ENCODE peak calls at places on chromosomes 6 and 20, in ten cellular contexts. S, U, T, E, K, P, Z, Y, G and X are unnamed samples.

GRCh38 chr6:17986656-17987575 is 519 bp downstream of the KIF13A start:
- DNase-seq in P (peak), Y (peak), G (peak), S (peak), K (peak), U (peak), Z (peak), E (peak), T (peak), X (no peak)

GRCh38 chr6:37830225-37830624 is 10.7 kb downstream of the ZFAND3 start:
- DNase-seq in K (no peak), E (no peak), Y (no peak), G (no peak), P (no peak), U (no peak), T (no peak), S (no peak), Z (peak), X (no peak)

GRCh38 chr20:63152322-63153253 is 63.3 kb downstream of the YTHDF1 start:
- DNase-seq in U (no peak), Z (no peak), S (no peak), T (no peak), G (no peak), Y (no peak), E (no peak), P (no peak), K (no peak), X (no peak)

GRCh38 chr20:35615667-35616464 is at the start of gene SPAG4:
- DNase-seq in Z (peak), P (peak), K (peak), Y (peak), G (peak), T (no peak), S (peak), E (peak), U (peak), X (no peak)

GRCh38 chr6:136503303-136503702 is 46.9 kb downstream of the MAP7 start:
- DNase-seq in U (no peak), S (no peak), T (no peak), G (no peak), Z (no peak), E (no peak), K (no peak), P (no peak), Y (no peak), X (no peak)

GRCh38 chr20:32112862-32113261 is 3.3 kb downstream of the TM9SF4 start:
- DNase-seq in K (peak), S (no peak), Z (no peak), E (no peak), P (no peak), U (peak), T (no peak), G (no peak), Y (no peak), X (peak)

GRCh38 chr6:3392930-3393575 is 63.8 kb downstream of the SLC22A23 start:
- DNase-seq in Z (no peak), E (no peak), U (no peak), T (no peak), P (no peak), K (no peak), G (no peak), Y (no peak), S (no peak), X (no peak)

GRCh38 chr6:142900467-142900961 is 44.5 kb downstream of the HIVEP2 start:
- DNase-seq in Z (no peak), S (peak), T (peak), G (no peak), E (no peak), K (no peak), Y (no peak), P (no peak), U (peak), X (no peak)

GRCh38 chr20:57860576-57860975 is 150.8 kb upstream of the PMEPA1 start:
- DNase-seq in K (no peak), Y (no peak), T (no peak), Z (no peak), P (no peak), E (no peak), G (no peak), U (no peak), S (no peak), X (no peak)

GRCh38 chr20:37449276-37449675 is 71.8 kb upstream of the NNAT start:
- DNase-seq in T (no peak), G (no peak), E (no peak), P (no peak), Z (no peak), U (no peak), K (no peak), Y (no peak), S (no peak), X (no peak)

GRCh38 chr6:99330159-99330558 is 19.3 kb downstream of the FAXC start:
- DNase-seq in S (peak), Z (peak), K (peak), G (peak), E (peak), Y (peak), U (no peak), P (peak), T (peak), X (peak)

GRCh38 chr6:143449731-143450452 is 603 bp downstream of the ADAT2 start:
- DNase-seq in E (peak), P (peak), T (peak), K (no peak), S (peak), U (no peak), Y (peak), G (peak), Z (peak), X (peak)

GRCh38 chr6:45900808-45901752 is 114.6 kb downstream of the CLIC5 start:
- DNase-seq in U (no peak), P (no peak), Z (no peak), T (peak), G (no peak), S (no peak), K (no peak), Y (no peak), E (no peak), X (peak)

GRCh38 chr20:61191096-61191495 is 61.0 kb upstream of the CDH4 start:
- DNase-seq in G (no peak), T (no peak), Y (no peak), K (no peak), E (no peak), P (no peak), S (no peak), U (no peak), Z (no peak), X (no peak)

GRCh38 chr6:247353-247752 is 44.9 kb upstream of the DUSP22 start:
- DNase-seq in G (no peak), T (no peak), Z (no peak), E (no peak), U (no peak), S (no peak), K (no peak), Y (no peak), P (no peak), X (no peak)

GRCh38 chr6:4656106-4656505 is 120.1 kb upstream of the CDYL start:
- DNase-seq in K (no peak), P (no peak), E (no peak), Z (no peak), U (no peak), T (no peak), Y (no peak), S (no peak), G (no peak), X (no peak)

GRCh38 chr20:49210101-49210749 is 9.0 kb upstream of the DDX27 start:
- DNase-seq in Y (no peak), U (no peak), E (no peak), P (no peak), K (no peak), T (peak), S (no peak), Z (no peak), G (no peak), X (no peak)

GRCh38 chr6:14732845-14733757 is 512.8 kb upstream of the JARID2 start:
- DNase-seq in E (no peak), S (peak), T (peak), U (no peak), G (peak), K (no peak), Y (no peak), Z (no peak), P (peak), X (peak)

GRCh38 chr20:49297605-49298530 is 20.0 kb upstream of the ZNFX1 start:
- DNase-seq in E (no peak), Z (no peak), U (no peak), T (no peak), P (no peak), G (no peak), Y (no peak), K (peak), S (no peak), X (no peak)

DNA sequence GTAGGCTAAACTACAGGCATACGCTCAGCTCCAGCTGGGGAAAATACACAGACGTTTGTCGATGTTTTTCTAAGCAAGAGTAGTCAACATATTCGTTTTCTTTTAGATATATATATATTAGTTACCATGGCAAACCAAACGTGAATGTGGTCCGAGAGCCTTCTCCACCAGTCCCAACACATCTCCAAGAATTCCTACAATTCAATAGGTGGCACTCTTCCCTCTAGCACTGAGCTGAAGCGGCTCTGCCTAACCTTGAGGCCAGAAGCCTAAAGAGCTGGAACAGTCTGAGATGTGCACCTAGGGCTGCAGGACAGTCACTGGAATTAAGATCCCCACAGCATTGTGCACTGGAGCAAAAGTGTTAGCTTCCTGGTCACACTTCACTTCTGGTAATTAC is 70.3 kb upstream of the BEND3 start:
- DNase-seq in Z (no peak), E (peak), S (peak), K (peak), T (no peak), G (peak), U (no peak), Y (no peak), P (no peak), X (peak)
- TF ChIP-seq CTCF in Z (no peak), E (peak), S (peak), K (no peak), T (no peak), G (peak), U (peak), Y (no peak), P (no peak), X (peak)

GRCh38 chr6:39929039-39929732 is 5.1 kb downstream of the MOCS1 start:
- DNase-seq in S (no peak), U (no peak), Z (no peak), K (no peak), P (no peak), Y (no peak), T (peak), G (no peak), E (peak), X (no peak)

GRCh38 chr6:39926668-39927067 is 7.6 kb downstream of the MOCS1 start:
- DNase-seq in K (no peak), T (no peak), U (no peak), S (peak), E (no peak), Y (no peak), G (no peak), P (no peak), Z (no peak), X (peak)

GRCh38 chr6:39925191-39925930 is 8.9 kb downstream of the MOCS1 start:
- DNase-seq in Z (no peak), E (no peak), T (no peak), U (no peak), K (no peak), S (no peak), Y (no peak), G (no peak), P (no peak), X (no peak)

GRCh38 chr6:39925931-39926290 is 8.4 kb downstream of the MOCS1 start:
- DNase-seq in Z (no peak), P (no peak), U (no peak), S (no peak), G (no peak), E (no peak), K (no peak), Y (no peak), T (no peak), X (no peak)

GRCh38 chr6:39927159-39927558 is 7.1 kb downstream of the MOCS1 start:
- DNase-seq in T (no peak), E (no peak), Y (no peak), S (peak), K (no peak), G (no peak), Z (no peak), P (peak), U (no peak), X (peak)
- H3K4me3 ChIP-seq in T (no peak), E (no peak), Y (no peak), S (no peak), K (no peak), G (no peak), Z (no peak), P (no peak), U (no peak), X (no peak)

GRCh38 chr20:47377122-47377722 is 20.7 kb upstream of the ZMYND8 start:
- DNase-seq in U (no peak), Y (no peak), Z (no peak), G (peak), K (no peak), P (no peak), T (no peak), S (no peak), E (no peak), X (peak)
- TF ChIP-seq CTCF in U (no peak), Y (no peak), Z (peak), G (no peak), K (no peak), P (no peak), T (no peak), S (no peak), E (no peak), X (peak)

GRCh38 chr6:130825772-130826441 is 1.3 kb upstream of the SMLR1 start:
- DNase-seq in G (no peak), P (no peak), S (no peak), T (no peak), Z (no peak), E (no peak), Y (no peak), U (no peak), K (no peak), X (no peak)

GRCh38 chr6:130829333-130829910 is 2.2 kb downstream of the SMLR1 start:
- DNase-seq in T (no peak), Y (no peak), G (no peak), E (no peak), Z (no peak), P (no peak), U (no peak), K (no peak), S (no peak), X (no peak)

GRCh38 chr6:130824978-130825694 is 2.1 kb upstream of the SMLR1 start:
- DNase-seq in Z (no peak), G (no peak), E (no peak), K (no peak), S (no peak), T (no peak), U (no peak), P (no peak), Y (no peak), X (no peak)

GRCh38 chr6:130826442-130827246 is 562 bp upstream of the SMLR1 start:
- DNase-seq in S (no peak), E (no peak), T (no peak), Z (no peak), K (no peak), U (no peak), G (no peak), P (no peak), Y (no peak), X (no peak)

GRCh38 chr6:130827247-130828149 is at the start of gene SMLR1:
- DNase-seq in T (no peak), K (no peak), S (no peak), Z (no peak), E (no peak), Y (peak), G (no peak), P (no peak), U (no peak), X (no peak)
- H3K4me3 ChIP-seq in T (no peak), K (no peak), S (no peak), Z (no peak), E (no peak), Y (no peak), G (no peak), P (no peak), U (no peak), X (no peak)

DNA sequence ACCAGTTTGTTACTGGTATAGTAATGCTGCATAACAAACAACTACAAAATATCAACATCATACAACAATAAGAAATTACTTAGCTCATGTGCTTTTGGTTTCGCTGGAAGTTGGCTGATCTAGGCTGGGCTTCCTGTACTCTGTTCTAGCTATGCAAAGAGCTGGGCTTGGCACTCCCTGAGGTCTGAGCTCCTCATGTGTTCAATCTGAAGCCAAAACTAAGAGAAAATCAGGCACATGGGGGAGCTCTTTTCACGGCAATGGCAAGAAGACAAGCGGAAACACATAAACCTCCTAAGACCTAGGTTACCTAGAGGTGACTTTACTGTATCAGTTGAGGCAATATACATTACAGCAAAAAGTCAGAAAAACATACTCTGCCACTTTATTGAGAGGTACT is 574.2 kb downstream of the KHDRBS2 start:
- DNase-seq in E (peak), Y (no peak), U (no peak), P (no peak), T (no peak), S (no peak), G (no peak), K (no peak), Z (no peak), X (no peak)
- TF ChIP-seq CTCF in E (no peak), Y (no peak), U (no peak), P (no peak), T (no peak), S (no peak), G (no peak), K (no peak), Z (no peak), X (no peak)

GRCh38 chr20:42792052-42792451 is 397.7 kb downstream of the PTPRT start:
- DNase-seq in G (no peak), S (no peak), E (no peak), Y (no peak), U (no peak), P (no peak), K (no peak), Z (no peak), T (no peak), X (no peak)

DNA sequence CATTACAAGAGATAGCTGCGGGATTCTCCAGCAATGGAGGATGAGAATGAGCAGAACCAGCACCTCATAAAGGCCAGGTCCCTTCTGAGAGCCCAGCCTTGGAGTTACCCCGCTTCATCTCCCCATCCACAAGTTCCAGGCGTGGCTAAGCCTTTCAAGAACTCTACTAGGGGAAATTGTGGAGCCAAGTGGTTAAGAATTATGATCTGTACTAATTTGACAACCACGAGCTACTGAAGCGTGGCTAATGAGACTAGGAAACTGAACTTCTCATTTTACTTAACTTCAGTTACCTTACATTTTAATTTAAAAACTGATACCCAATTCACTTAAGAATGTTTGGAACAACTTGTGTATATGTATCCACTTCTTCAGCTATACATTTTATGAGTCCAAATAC is 401.0 kb downstream of the PTPRT start:
- DNase-seq in Y (no peak), U (no peak), Z (no peak), E (no peak), K (no peak), T (no peak), P (no peak), G (no peak), S (no peak), X (no peak)
- H3K4me3 ChIP-seq in Y (no peak), U (no peak), Z (no peak), E (no peak), K (no peak), T (no peak), P (no peak), G (no peak), S (no peak), X (no peak)

DNA sequence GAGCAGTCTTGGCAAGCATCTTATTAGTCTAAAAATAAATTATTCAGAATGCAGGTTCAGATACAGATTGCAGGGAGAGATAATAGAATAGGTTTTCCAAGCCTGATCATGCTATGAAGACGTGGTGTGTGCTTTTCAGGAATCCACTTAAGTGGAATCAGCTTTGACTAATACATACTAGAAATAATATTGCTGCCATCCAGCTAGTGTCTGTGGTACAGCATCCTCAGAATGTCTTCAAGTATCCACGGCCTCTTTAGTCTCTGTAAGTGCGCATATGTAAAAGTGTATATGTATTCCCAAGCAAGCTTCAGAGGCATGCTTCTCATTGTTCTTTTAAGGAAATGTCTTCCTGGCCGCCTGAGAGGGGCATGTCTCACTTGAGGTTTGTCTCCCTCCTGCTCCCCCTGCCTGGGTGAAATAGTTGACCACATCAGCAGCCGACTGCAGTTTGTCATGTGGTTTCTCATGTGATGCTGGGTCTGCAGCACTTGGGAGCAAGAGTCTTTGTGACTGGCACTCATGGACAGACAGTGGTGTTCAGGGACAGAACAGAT is 150.9 kb downstream of the PRL start:
- DNase-seq in Z (no peak), G (peak), U (peak), S (peak), K (no peak), P (peak), Y (no peak), E (peak), T (peak), X (peak)
- TF ChIP-seq CTCF in Z (no peak), G (no peak), U (peak), S (peak), K (peak), P (peak), Y (no peak), E (peak), T (peak), X (no peak)

GRCh38 chr6:27141013-27141412 is 106.5 kb upstream of the PRSS16 start:
- DNase-seq in U (no peak), E (no peak), Y (no peak), P (no peak), S (no peak), G (no peak), T (no peak), K (no peak), Z (no peak), X (no peak)

GRCh38 chr6:27139753-27140522 is 107.6 kb upstream of the PRSS16 start:
- DNase-seq in E (peak), S (peak), P (no peak), U (no peak), G (peak), Y (no peak), Z (peak), T (no peak), K (no peak), X (no peak)

GRCh38 chr6:27136978-27137814 is 110.3 kb upstream of the PRSS16 start:
- DNase-seq in K (no peak), Y (no peak), S (no peak), T (no peak), E (no peak), P (no peak), Z (no peak), G (peak), U (no peak), X (no peak)

GRCh38 chr6:27138398-27138797 is 109.1 kb upstream of the PRSS16 start:
- DNase-seq in G (no peak), S (no peak), U (no peak), K (no peak), E (no peak), T (no peak), Z (no peak), P (no peak), Y (no peak), X (no peak)

GRCh38 chr6:27138837-27139752 is 108.4 kb upstream of the PRSS16 start:
- DNase-seq in Y (no peak), U (peak), G (peak), E (peak), Z (peak), P (peak), T (no peak), S (peak), K (no peak), X (no peak)
- H3K4me3 ChIP-seq in Y (peak), U (peak), G (peak), E (peak), Z (peak), P (peak), T (peak), S (peak), K (peak), X (peak)